ENCODE peak calls at places on chromosomes 1 and 21, in nine cellular contexts. A, K, L, P, E, J, U, I and Q are unnamed samples.

GRCh38 chr1:25193151-25193742 is 39.1 kb downstream of the SYF2 start:
- DNase-seq in A (no peak), K (no peak), L (no peak), P (no peak), E (no peak), J (no peak), U (no peak), I (no peak), Q (no peak)

GRCh38 chr1:57208903-57209302 is 215.0 kb downstream of the DAB1 start:
- DNase-seq in A (no peak), K (no peak), L (no peak), P (no peak), E (no peak), J (no peak), U (no peak), I (no peak), Q (no peak)

GRCh38 chr1:209879539-209879938 is 51.8 kb downstream of the UTP25 start:
- DNase-seq in A (no peak), K (no peak), L (peak; percentile 75), P (no peak), E (peak; percentile 59), J (peak; percentile 63), U (no peak), I (peak; percentile 46), Q (no peak)

GRCh38 chr1:168227620-168228019 is 1.8 kb downstream of the SFT2D2 start:
- DNase-seq in A (peak; percentile 39), K (no peak), L (no peak), P (no peak), E (no peak), J (peak; percentile 46), U (no peak), I (no peak), Q (no peak)

GRCh38 chr1:27934818-27935549 is at the start of gene SMPDL3B:
- DNase-seq in A (no peak), K (no peak), L (peak; percentile 35), P (peak; percentile 69), E (no peak), J (peak; percentile 53), U (no peak), I (peak; percentile 9), Q (no peak)

GRCh38 chr1:75855010-75855409 is 58.3 kb downstream of the MSH4 start:
- DNase-seq in A (no peak), K (no peak), L (no peak), P (peak; percentile 8), E (no peak), J (peak; percentile 88), U (no peak), I (peak; percentile 33), Q (peak; percentile 9)

GRCh38 chr1:45265244-45265643 is 58.8 kb upstream of the ZSWIM5 start:
- DNase-seq in A (no peak), K (no peak), L (no peak), P (no peak), E (no peak), J (no peak), U (no peak), I (no peak), Q (no peak)

GRCh38 chr1:28260803-28261174 is 1.5 kb downstream of the SESN2 start:
- DNase-seq in A (no peak), K (no peak), L (no peak), P (no peak), E (no peak), J (no peak), U (no peak), I (no peak), Q (no peak)

GRCh38 chr1:232594768-232595698 is 34.9 kb downstream of the SIPA1L2 start:
- DNase-seq in A (no peak), K (no peak), L (no peak), P (no peak), E (no peak), J (no peak), U (no peak), I (no peak), Q (no peak)

GRCh38 chr1:243849089-243850012 is 692 bp downstream of the AKT3 start:
- DNase-seq in A (peak; percentile 51), K (peak; percentile 68), L (no peak), P (no peak), E (peak; percentile 77), J (peak; percentile 1), U (peak; percentile 63), I (peak; percentile 77), Q (peak; percentile 29)

GRCh38 chr1:242747233-242747632 is 222.7 kb upstream of the PLD5 start:
- DNase-seq in A (no peak), K (no peak), L (no peak), P (no peak), E (no peak), J (no peak), U (no peak), I (no peak), Q (no peak)

GRCh38 chr1:16927711-16928485 is 6.2 kb downstream of the CROCC start:
- DNase-seq in A (peak; percentile 50), K (no peak), L (no peak), P (no peak), E (no peak), J (no peak), U (no peak), I (no peak), Q (no peak)

GRCh38 chr1:197150336-197151005 is 4.0 kb upstream of the ASPM start:
- DNase-seq in A (no peak), K (no peak), L (no peak), P (no peak), E (no peak), J (no peak), U (no peak), I (no peak), Q (no peak)

GRCh38 chr21:21111309-21111920 is 113.2 kb downstream of the NCAM2 start:
- DNase-seq in A (no peak), K (no peak), L (no peak), P (no peak), E (no peak), J (no peak), U (no peak), I (no peak), Q (no peak)

GRCh38 chr1:207060596-207060995 is 7.5 kb downstream of the PFKFB2 start:
- DNase-seq in A (no peak), K (no peak), L (no peak), P (no peak), E (no peak), J (no peak), U (no peak), I (no peak), Q (no peak)

GRCh38 chr1:32372149-32372756 is 9.9 kb downstream of the TSSK3 start:
- DNase-seq in A (peak; percentile 44), K (no peak), L (no peak), P (no peak), E (no peak), J (no peak), U (no peak), I (no peak), Q (no peak)

GRCh38 chr1:248873409-248873992 is 14.6 kb upstream of the ZNF692 start:
- DNase-seq in A (peak; percentile 79), K (peak; percentile 96), L (peak; percentile 79), P (peak; percentile 93), E (peak; percentile 95), J (peak; percentile 90), U (peak; percentile 95), I (peak; percentile 98), Q (peak; percentile 87)
- TF ChIP-seq CTCF in A (no peak), K (no peak), L (no peak), P (no peak), E (peak; percentile 8), J (no peak), U (no peak), I (no peak), Q (peak; percentile 13)

GRCh38 chr1:26826261-26827201 is at the start of gene ZDHHC18:
- DNase-seq in A (peak; percentile 94), K (peak; percentile 72), L (no peak), P (no peak), E (peak; percentile 68), J (no peak), U (peak; percentile 79), I (peak; percentile 56), Q (no peak)

GRCh38 chr1:26814893-26815292 is 11.6 kb upstream of the ZDHHC18 start:
- DNase-seq in A (no peak), K (no peak), L (no peak), P (no peak), E (no peak), J (no peak), U (no peak), I (no peak), Q (no peak)

GRCh38 chr1:26822737-26823395 is 3.6 kb upstream of the ZDHHC18 start:
- DNase-seq in A (no peak), K (no peak), L (no peak), P (no peak), E (no peak), J (no peak), U (no peak), I (no peak), Q (no peak)

GRCh38 chr1:26824735-26825134 is 1.8 kb upstream of the ZDHHC18 start:
- DNase-seq in A (no peak), K (no peak), L (no peak), P (no peak), E (no peak), J (peak; percentile 52), U (no peak), I (no peak), Q (no peak)

DNA sequence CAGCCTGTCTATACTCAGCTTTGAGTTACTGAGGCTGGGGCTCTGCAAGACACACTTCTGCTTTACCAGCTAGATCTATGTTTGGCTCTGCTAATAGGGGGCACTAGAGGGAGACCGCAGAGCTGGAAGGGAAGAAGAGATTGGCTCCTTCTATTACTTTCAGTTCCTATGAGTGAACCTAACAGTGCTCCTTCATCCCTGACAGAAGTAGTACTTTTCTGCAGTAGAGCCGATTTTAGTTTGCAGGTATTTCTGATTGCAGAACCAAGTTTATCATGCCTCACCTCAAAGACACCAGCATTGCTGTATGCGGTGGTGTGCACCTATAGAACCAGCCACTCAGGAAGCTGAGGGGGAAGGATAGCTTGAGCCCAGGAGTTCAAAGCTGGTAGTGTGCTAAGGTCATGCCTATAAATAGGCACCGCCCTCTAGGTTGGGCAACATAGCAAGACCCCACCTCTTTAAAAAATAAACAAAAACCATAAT is 5.7 kb upstream of the ZDHHC18 start:
- DNase-seq in A (peak; percentile 89), K (no peak), L (no peak), P (no peak), E (no peak), J (no peak), U (no peak), I (no peak), Q (no peak)
- TF ChIP-seq CTCF in A (no peak), K (no peak), L (no peak), P (peak; percentile 23), E (no peak), J (no peak), U (no peak), I (no peak), Q (peak; percentile 7)

DNA sequence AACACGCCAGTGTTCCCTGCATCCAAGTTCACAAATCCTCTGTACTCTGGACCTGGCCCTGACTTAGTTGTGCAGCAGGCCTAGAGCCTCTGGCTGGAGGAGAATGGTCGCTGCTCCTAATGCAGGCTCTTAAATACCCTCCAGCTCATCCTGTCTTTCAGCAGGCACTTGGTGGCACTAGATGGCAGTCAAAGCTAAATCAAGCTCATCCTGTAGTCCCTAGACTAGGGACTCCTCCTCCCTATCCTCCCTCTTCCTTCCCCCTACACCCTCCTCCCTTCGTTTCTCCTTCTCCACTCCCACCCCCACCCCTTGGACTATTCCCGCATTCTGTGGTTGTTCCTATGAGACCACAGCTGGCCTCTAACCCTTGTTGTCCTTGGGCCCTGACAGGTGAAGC is 41.5 kb upstream of the MTR start:
- DNase-seq in A (no peak), K (no peak), L (no peak), P (peak; percentile 56), E (peak; percentile 45), J (peak; percentile 5), U (no peak), I (peak; percentile 32), Q (no peak)
- TF ChIP-seq CTCF in A (no peak), K (no peak), L (peak; percentile 12), P (peak; percentile 43), E (peak; percentile 63), J (peak; percentile 22), U (no peak), I (no peak), Q (peak; percentile 26)

GRCh38 chr1:245197911-245198379 is 43.2 kb downstream of the KIF26B start:
- DNase-seq in A (no peak), K (no peak), L (no peak), P (no peak), E (peak; percentile 31), J (peak; percentile 6), U (no peak), I (peak; percentile 86), Q (peak; percentile 75)
- TF ChIP-seq CTCF in A (no peak), K (no peak), L (no peak), P (no peak), E (no peak), J (no peak), U (no peak), I (no peak), Q (no peak)